ENCODE peak calls at places on chromosomes 2 and 18, in six cellular contexts. S is psoas muscle, N is GM23248, H is HL-60, Q is A549, A is substantia nigra. P is an unnamed sample.

GRCh38 chr2:160246356-160246755 is 46.3 kb upstream of the ITGB6 start:
- DNase-seq in S (no peak), N (no peak), H (no peak), Q (peak; percentile 48), A (no peak), P (no peak)

GRCh38 chr2:225165052-225165451 is 122.8 kb upstream of the DOCK10 start:
- DNase-seq in S (no peak), N (peak; percentile 87), H (no peak), Q (no peak), A (no peak), P (no peak)

GRCh38 chr18:48486762-48487161 is 52.1 kb upstream of the CTIF start:
- DNase-seq in S (no peak), N (peak; percentile 71), H (no peak), Q (peak; percentile 27), A (no peak), P (no peak)

GRCh38 chr18:38427234-38427633 is 861.6 kb upstream of the CELF4 start:
- DNase-seq in S (no peak), N (no peak), H (peak; percentile 2), Q (no peak), A (peak; percentile 21), P (no peak)

GRCh38 chr2:199659207-199659606 is 191.8 kb downstream of the FTCDNL1 start:
- DNase-seq in S (peak; percentile 66), N (peak; percentile 62), H (peak; percentile 30), Q (no peak), A (peak; percentile 43), P (no peak)

GRCh38 chr2:232688201-232688600 is 8.9 kb upstream of the GIGYF2 start:
- DNase-seq in S (no peak), N (no peak), H (no peak), Q (no peak), A (no peak), P (no peak)

GRCh38 chr18:47174545-47175116 is 1.5 kb downstream of the IER3IP1 start:
- DNase-seq in S (no peak), N (peak; percentile 32), H (no peak), Q (peak; percentile 10), A (no peak), P (no peak)

GRCh38 chr2:105384216-105384615 is 14.6 kb downstream of the FHL2 start:
- DNase-seq in S (no peak), N (no peak), H (no peak), Q (no peak), A (no peak), P (no peak)

GRCh38 chr2:140247451-140248205 is 1467.4 kb upstream of the NXPH2 start:
- DNase-seq in S (no peak), N (peak; percentile 18), H (no peak), Q (no peak), A (no peak), P (no peak)

GRCh38 chr2:50328680-50329079 is 703.3 kb downstream of the NRXN1 start:
- DNase-seq in S (no peak), N (no peak), H (no peak), Q (no peak), A (no peak), P (no peak)

GRCh38 chr18:27005589-27005988 is 140.1 kb upstream of the AQP4 start:
- DNase-seq in S (no peak), N (peak; percentile 22), H (peak; percentile 14), Q (peak; percentile 39), A (no peak), P (no peak)

GRCh38 chr2:146776589-146776988 is 1068.2 kb upstream of the ACVR2A start:
- DNase-seq in S (no peak), N (no peak), H (no peak), Q (no peak), A (no peak), P (no peak)

GRCh38 chr2:133975135-133975534 is 278.7 kb upstream of the MGAT5 start:
- DNase-seq in S (no peak), N (no peak), H (no peak), Q (no peak), A (no peak), P (no peak)

GRCh38 chr2:23692263-23692662 is 234.7 kb downstream of the ATAD2B start:
- DNase-seq in S (peak; percentile 36), N (no peak), H (no peak), Q (no peak), A (no peak), P (no peak)

GRCh38 chr18:32439802-32440201 is 30.9 kb downstream of the GAREM1 start:
- DNase-seq in S (no peak), N (no peak), H (no peak), Q (peak; percentile 9), A (peak; percentile 50), P (no peak)

GRCh38 chr2:205675861-205676516 is 6.3 kb upstream of the NRP2 start:
- DNase-seq in S (no peak), N (peak; percentile 77), H (peak; percentile 25), Q (peak; percentile 74), A (peak; percentile 6), P (no peak)

GRCh38 chr18:6732952-6733351 is 3.4 kb downstream of the ARHGAP28 start:
- DNase-seq in S (no peak), N (no peak), H (no peak), Q (no peak), A (no peak), P (no peak)

GRCh38 chr2:65256088-65256487 is 28.5 kb downstream of the ACTR2 start:
- DNase-seq in S (no peak), N (no peak), H (no peak), Q (no peak), A (no peak), P (no peak)

GRCh38 chr18:52054301-52054700 is 285.7 kb upstream of the DCC start:
- DNase-seq in S (no peak), N (no peak), H (no peak), Q (no peak), A (no peak), P (no peak)

GRCh38 chr2:215680605-215681598 is 245.0 kb upstream of the FN1 start:
- DNase-seq in S (no peak), N (peak; percentile 93), H (peak; percentile 69), Q (peak; percentile 66), A (no peak), P (peak; percentile 1)

GRCh38 chr2:52810460-52810859 is 957.1 kb upstream of the CHAC2 start:
- DNase-seq in S (no peak), N (peak; percentile 31), H (no peak), Q (peak; percentile 48), A (no peak), P (no peak)

GRCh38 chr2:127454595-127455565 is 36.7 kb downstream of the PROC start:
- DNase-seq in S (no peak), N (no peak), H (no peak), Q (peak; percentile 68), A (no peak), P (no peak)

GRCh38 chr2:29388071-29388470 is 272.9 kb downstream of the CLIP4 start:
- DNase-seq in S (no peak), N (no peak), H (no peak), Q (no peak), A (no peak), P (no peak)

GRCh38 chr2:100739735-100740432 is 80.1 kb upstream of the NPAS2 start:
- DNase-seq in S (no peak), N (no peak), H (no peak), Q (no peak), A (no peak), P (no peak)

GRCh38 chr2:120546077-120546864 is 189.4 kb upstream of the GLI2 start:
- DNase-seq in S (peak; percentile 87), N (peak; percentile 98), H (no peak), Q (no peak), A (no peak), P (no peak)

GRCh38 chr2:69119541-69119940 is 106.6 kb downstream of the ANTXR1 start:
- DNase-seq in S (no peak), N (no peak), H (no peak), Q (no peak), A (no peak), P (no peak)

GRCh38 chr2:207161724-207162123 is 4.0 kb downstream of the KLF7 start:
- DNase-seq in S (no peak), N (peak; percentile 86), H (no peak), Q (peak; percentile 64), A (no peak), P (no peak)

GRCh38 chr18:43582120-43582519 is 304.8 kb upstream of the SYT4 start:
- DNase-seq in S (no peak), N (no peak), H (no peak), Q (no peak), A (no peak), P (no peak)
- H3K27ac ChIP-seq in S (no peak overlapping the region), N (no peak overlapping the region), H (no peak overlapping the region), Q (no peak overlapping the region), A (no peak overlapping the region), P (no peak overlapping the region)

GRCh38 chr2:26300234-26300641 is 45.7 kb upstream of the SELENOI start:
- DNase-seq in S (no peak), N (peak; percentile 75), H (no peak), Q (no peak), A (no peak), P (no peak)
- H3K27ac ChIP-seq in S (peak overlapping the region; percentile 18), N (peak overlapping the region; percentile 81), H (no peak overlapping the region), Q (no peak overlapping the region), A (no peak overlapping the region), P (peak overlapping the region; percentile 58)

DNA sequence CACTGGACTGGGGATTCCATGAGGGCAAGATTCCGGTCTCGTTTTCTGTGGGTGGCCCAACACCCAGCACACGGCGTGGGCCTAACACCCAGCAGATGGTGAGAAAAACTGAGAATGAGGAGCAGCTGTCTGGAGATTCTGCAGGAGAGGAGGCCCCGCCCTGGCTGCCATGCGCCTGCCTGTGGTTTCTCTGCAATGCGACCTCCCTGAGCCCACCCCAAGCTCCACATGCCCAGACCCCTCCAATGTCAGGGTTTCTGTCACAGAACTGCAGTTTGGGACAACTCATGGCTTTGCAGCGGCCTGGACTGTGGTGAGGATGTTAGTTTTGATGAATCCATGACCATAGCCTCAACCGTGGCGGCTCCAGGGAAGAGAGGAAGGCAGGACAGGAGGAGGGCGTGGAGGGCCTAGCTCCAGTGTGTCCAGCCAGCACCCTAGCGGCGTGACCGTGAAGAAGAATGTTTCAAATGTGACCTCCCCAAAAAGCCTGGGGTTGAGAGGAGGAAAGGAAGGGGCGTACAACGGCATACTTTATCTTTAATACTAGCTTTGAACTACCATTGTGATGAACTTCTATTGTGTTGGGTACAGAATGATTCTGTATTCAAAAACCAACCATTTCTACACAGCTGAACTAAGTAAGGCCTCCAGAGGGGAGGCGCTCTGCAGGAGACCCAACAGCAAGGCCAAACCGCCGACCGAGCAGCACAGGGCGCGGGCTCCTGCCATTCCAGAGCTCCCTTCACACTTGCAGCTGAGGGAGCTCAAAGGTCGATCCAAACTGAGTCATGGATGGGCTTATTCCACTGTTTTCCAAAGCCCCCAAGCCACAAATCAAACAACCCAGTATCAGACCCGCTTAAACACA is 3.4 kb downstream of the PXDN start:
- DNase-seq in S (no peak), N (no peak), H (no peak), Q (no peak), A (no peak), P (no peak)
- H3K27ac ChIP-seq in S (no peak overlapping the region), N (no peak overlapping the region), H (no peak overlapping the region), Q (no peak overlapping the region), A (no peak overlapping the region), P (no peak overlapping the region)

GRCh38 chr2:181686566-181687185 is 6.4 kb upstream of the NEUROD1 start:
- DNase-seq in S (no peak), N (no peak), H (no peak), Q (no peak), A (no peak), P (no peak)
- H3K27ac ChIP-seq in S (no peak overlapping the region), N (no peak overlapping the region), H (no peak overlapping the region), Q (no peak overlapping the region), A (no peak overlapping the region), P (no peak overlapping the region)

DNA sequence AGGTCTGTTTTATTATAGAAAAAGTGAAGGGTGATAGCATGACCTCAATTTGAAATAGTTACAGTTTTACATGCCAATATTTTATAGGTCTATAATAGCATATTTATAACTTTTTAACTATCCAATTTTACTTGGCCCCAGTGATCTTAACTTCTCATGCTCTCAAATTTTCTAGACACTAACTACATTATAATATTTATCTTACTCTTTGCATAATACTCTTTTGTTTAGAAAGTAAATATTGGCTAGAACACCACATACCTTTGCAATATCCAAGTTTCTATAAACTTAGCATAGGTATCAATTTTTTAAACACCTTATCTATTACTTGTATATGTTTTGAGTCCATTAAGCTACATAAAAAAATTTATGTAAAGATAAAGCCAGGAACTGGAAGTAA is 313.1 kb downstream of the RND3 start:
- DNase-seq in S (no peak), N (no peak), H (no peak), Q (no peak), A (no peak), P (no peak)
- H3K27ac ChIP-seq in S (no peak overlapping the region), N (no peak overlapping the region), H (no peak overlapping the region), Q (no peak overlapping the region), A (no peak overlapping the region), P (no peak overlapping the region)